ENCODE peak calls at places on chromosomes 11 and 22, in five cellular contexts. Z, B, G, Y and X are unnamed samples.

GRCh38 chr11:78030429-78031325 is 7.6 kb upstream of the KCTD14 start:
- DNase-seq in G (no peak), Y (peak), Z (no peak), B (no peak), X (no peak)

GRCh38 chr11:85647604-85648299 is at the start of gene TMEM126A:
- DNase-seq in Z (peak), Y (peak), B (peak), G (peak), X (peak)

GRCh38 chr11:68916439-68916838 is 12.7 kb downstream of the IGHMBP2 start:
- DNase-seq in B (no peak), G (no peak), Z (no peak), Y (no peak), X (no peak)

GRCh38 chr22:21942407-21942895 is 10.2 kb downstream of the PPM1F start:
- DNase-seq in Y (no peak), G (no peak), Z (no peak), B (no peak), X (no peak)

GRCh38 chr11:118619444-118620205 is 12.2 kb downstream of the PHLDB1 start:
- DNase-seq in B (no peak), Z (no peak), Y (no peak), G (no peak), X (no peak)

GRCh38 chr11:115042002-115042401 is 363.7 kb downstream of the NXPE2 start:
- DNase-seq in Z (peak), Y (no peak), G (no peak), B (no peak), X (no peak)

GRCh38 chr11:95337175-95337957 is 106.4 kb upstream of the SESN3 start:
- DNase-seq in G (peak), Y (no peak), B (no peak), Z (peak), X (no peak)

GRCh38 chr11:69010361-69010891 is 2.6 kb downstream of the MRGPRF start:
- DNase-seq in B (no peak), Z (no peak), G (no peak), Y (no peak), X (no peak)

GRCh38 chr11:22522225-22522624 is 103.4 kb downstream of the FANCF start:
- DNase-seq in B (no peak), G (no peak), Z (no peak), Y (no peak), X (no peak)

GRCh38 chr11:119700536-119701346 is 28.3 kb downstream of the NECTIN1 start:
- DNase-seq in B (no peak), G (no peak), Y (peak), Z (no peak), X (no peak)

GRCh38 chr11:32071811-32072210 is 19.1 kb upstream of the RCN1 start:
- DNase-seq in G (no peak), Y (peak), Z (peak), B (peak), X (no peak)

GRCh38 chr11:13169709-13170108 is 107.9 kb upstream of the BMAL1 start:
- DNase-seq in Z (no peak), G (no peak), Y (no peak), B (no peak), X (no peak)

GRCh38 chr11:123409456-123409801 is 20.6 kb upstream of the GRAMD1B start:
- DNase-seq in Z (no peak), B (no peak), Y (no peak), G (peak), X (no peak)

GRCh38 chr22:48369789-48370507 is 1457.7 kb downstream of the BRD1 start:
- DNase-seq in Y (peak), B (no peak), Z (peak), G (no peak), X (peak)

GRCh38 chr11:111944139-111944538 is 7.0 kb downstream of the DIXDC1 start:
- DNase-seq in Z (no peak), G (no peak), Y (peak), B (no peak), X (no peak)

GRCh38 chr22:42287174-42287890 is 16.9 kb upstream of the TCF20 start:
- DNase-seq in G (no peak), B (no peak), Z (no peak), Y (no peak), X (no peak)

GRCh38 chr22:42814215-42814614 is 42.9 kb downstream of the ARFGAP3 start:
- DNase-seq in Z (no peak), B (no peak), Y (peak), G (peak), X (no peak)

GRCh38 chr22:48171294-48171693 is 1408.8 kb downstream of the TBC1D22A start:
- DNase-seq in G (no peak), Y (no peak), B (no peak), Z (no peak), X (no peak)

GRCh38 chr11:35912883-35913614 is 30.8 kb upstream of the LDLRAD3 start:
- DNase-seq in B (no peak), G (no peak), Z (no peak), Y (no peak), X (no peak)

GRCh38 chr11:2814751-2815150 is 70.8 kb downstream of the CDKN1C start:
- DNase-seq in G (no peak), Y (no peak), B (no peak), Z (no peak), X (no peak)

GRCh38 chr22:36330655-36331305 is 57.0 kb downstream of the MYH9 start:
- DNase-seq in G (no peak), Z (no peak), B (no peak), Y (no peak), X (no peak)

GRCh38 chr11:43880640-43881159 is at the start of gene ALKBH3:
- DNase-seq in Y (peak), B (peak), G (peak), Z (peak), X (peak)

GRCh38 chr22:29065468-29066190 is 4.0 kb upstream of the C22orf31 start:
- DNase-seq in B (no peak), Y (no peak), G (no peak), Z (no peak), X (no peak)
- TF ChIP-seq ATF2 in B (no peak), Y (no peak), G (no peak), Z (no peak), X (no peak)

GRCh38 chr22:32202539-32203180 is 2.2 kb downstream of the RFPL2 start:
- DNase-seq in B (peak), G (no peak), Y (peak), Z (peak), X (no peak)

GRCh38 chr22:32204856-32205722 is at the start of gene RFPL2:
- DNase-seq in Z (peak), Y (peak), B (no peak), G (no peak), X (no peak)

GRCh38 chr22:32204211-32204855 is 540 bp downstream of the RFPL2 start:
- DNase-seq in G (no peak), B (no peak), Y (peak), Z (peak), X (peak)

GRCh38 chr22:32202161-32202538 is 2.7 kb downstream of the RFPL2 start:
- DNase-seq in B (no peak), Y (no peak), G (no peak), Z (no peak), X (peak)

DNA sequence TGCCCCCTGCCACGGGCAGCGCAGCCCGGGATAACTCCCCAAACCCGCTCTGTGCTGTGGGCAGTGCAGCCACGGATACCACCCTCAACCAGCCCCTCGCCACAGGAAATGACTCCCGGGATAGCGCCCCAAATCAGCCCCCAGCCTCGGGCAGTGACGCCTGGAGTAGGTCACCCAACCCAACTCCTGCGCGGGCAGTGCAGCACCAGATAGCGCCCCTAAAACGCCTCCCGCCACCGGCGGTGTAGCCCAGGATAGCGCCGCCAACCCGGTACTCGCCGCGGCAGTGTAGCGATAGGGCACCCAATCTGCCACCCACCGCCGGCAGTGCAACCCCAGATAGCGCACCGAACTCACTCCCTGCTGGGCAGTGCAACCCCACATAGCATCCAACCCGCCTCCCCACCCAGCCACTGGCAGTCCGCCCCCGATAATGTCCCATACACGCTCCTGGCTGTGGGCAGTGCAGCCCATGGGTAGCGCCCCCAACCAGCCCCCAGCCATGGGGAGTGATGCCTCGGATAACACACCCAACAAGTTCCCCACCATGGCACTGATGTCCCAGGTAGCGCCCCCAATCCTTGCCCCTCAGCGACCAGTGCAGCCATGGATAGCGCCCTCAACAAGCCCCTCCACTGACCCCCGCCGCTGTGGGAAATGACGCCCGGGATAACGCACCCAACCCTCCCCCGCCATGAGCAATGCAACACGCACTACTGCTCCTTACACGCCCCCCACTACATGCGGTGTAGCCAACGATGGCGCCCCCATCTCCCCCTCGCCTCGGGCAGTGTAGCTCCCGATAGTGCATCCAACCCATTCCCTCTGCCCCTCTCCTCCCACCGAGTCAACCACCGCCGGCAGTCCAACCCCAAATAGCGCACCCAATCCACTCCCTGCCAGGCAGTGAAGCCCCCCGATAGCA is 1.4 kb downstream of the RFPL2 start:
- DNase-seq in B (no peak), G (no peak), Z (peak), Y (no peak), X (no peak)
- TF ChIP-seq ATF2 in B (no peak), G (no peak), Z (no peak), Y (no peak), X (no peak)

DNA sequence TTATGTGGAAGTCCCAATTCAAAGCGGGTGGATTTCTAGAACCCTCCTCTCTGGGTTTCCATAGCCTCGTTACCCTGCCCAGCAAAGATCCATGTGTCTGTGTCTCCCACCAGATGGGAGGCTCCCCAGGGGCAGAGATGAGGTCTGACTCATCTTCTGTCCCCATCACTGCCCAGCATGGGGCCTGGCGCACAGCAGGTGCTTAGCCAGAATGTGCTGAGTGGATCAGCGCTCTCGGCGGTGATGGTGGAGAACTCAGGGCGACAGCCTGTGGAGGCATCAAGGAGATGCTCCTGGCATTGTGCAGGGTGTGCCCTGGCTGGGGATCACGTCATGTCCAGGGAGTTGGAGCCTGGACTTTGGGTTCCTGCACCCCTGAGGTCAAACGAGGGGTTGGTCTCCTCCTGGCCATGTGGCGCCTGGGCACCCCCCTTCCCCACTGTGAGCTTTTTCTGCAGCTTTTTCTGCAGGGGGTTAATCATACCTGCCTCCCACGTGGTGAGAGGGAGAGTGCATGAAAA is 46.1 kb upstream of the RFPL3 start:
- DNase-seq in Z (no peak), G (no peak), B (no peak), Y (no peak), X (peak)
- TF ChIP-seq ATF2 in Z (no peak), G (no peak), B (no peak), Y (no peak), X (no peak)

DNA sequence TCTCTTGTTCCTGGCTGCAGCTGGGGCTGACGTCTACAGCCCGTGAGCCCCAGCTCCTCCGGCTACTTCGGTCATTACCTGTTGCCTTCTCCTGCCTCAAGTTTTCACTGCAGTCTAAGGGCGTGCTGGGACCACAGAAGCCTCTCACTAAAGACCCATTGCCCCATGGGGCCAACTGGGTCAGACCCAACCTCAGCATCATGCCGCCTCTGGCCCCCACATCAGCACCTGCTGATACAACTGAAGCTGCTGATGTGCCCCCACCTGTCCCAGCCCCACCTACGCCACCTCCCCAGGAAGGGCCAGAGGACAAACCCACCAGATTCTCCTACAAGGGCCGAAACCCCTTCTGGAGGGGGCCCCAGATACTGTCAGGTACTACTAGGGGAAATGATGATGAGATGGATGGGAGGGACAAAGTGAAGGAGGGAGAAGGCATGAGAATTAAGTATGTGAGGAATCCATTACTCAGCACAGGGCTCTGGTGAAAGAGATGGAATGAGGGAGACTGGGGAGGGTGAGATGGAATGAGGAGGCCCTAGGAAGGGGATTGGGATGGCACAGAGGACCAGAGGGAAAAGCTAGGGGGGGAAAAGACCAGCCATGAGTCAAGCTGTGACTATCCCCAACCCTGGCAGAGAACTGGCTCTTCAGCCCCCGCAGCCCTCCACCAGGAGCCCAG is 5.1 kb downstream of the C11orf42 start:
- DNase-seq in G (no peak), B (no peak), Z (no peak), Y (no peak), X (no peak)
- TF ChIP-seq ATF2 in G (no peak), B (no peak), Z (no peak), Y (no peak), X (no peak)